ENCODE peak calls at places on chromosomes 11 and 22, in seven cellular contexts. R is heart right ventricle, C is AG09309, X is left lung, U is cardiac fibroblast, E is PC-9, L is OCI-LY7. Z is an unnamed sample.

GRCh38 chr22:31093090-31093850 is 12.2 kb downstream of the SMTN start:
- DNase-seq in E (no peak), L (no peak), X (peak; percentile 76), C (no peak), U (no peak), R (peak; percentile 81), Z (no peak)

GRCh38 chr11:83508804-83509203 is 222.6 kb upstream of the CCDC90B start:
- DNase-seq in C (no peak), X (no peak), R (no peak), E (no peak), U (no peak), L (no peak), Z (no peak)

GRCh38 chr11:83252266-83252665 is 33.9 kb downstream of the CCDC90B start:
- DNase-seq in E (no peak), U (no peak), C (no peak), R (no peak), L (no peak), X (no peak), Z (no peak)

GRCh38 chr11:64971421-64972233 is at the start of gene MAJIN:
- DNase-seq in U (peak; percentile 83), L (no peak), X (peak; percentile 94), C (no peak), E (peak; percentile 93), R (peak; percentile 95), Z (peak; percentile 92)

GRCh38 chr11:1072116-1072820 is 2.4 kb upstream of the MUC2 start:
- DNase-seq in C (no peak), X (no peak), U (peak; percentile 79), L (no peak), R (peak; percentile 18), E (peak; percentile 56), Z (peak; percentile 59)

GRCh38 chr11:47412152-47412746 is 3.9 kb downstream of the SLC39A13 start:
- DNase-seq in X (peak; percentile 93), E (peak; percentile 55), U (peak; percentile 53), R (peak; percentile 65), L (peak; percentile 71), C (no peak), Z (no peak)

GRCh38 chr11:45085657-45086501 is 60.6 kb upstream of the PRDM11 start:
- DNase-seq in X (no peak), C (no peak), L (no peak), R (no peak), E (no peak), U (no peak), Z (no peak)

GRCh38 chr11:3087821-3088800 is 30.9 kb upstream of the CARS1 start:
- DNase-seq in X (peak; percentile 65), C (no peak), R (no peak), U (no peak), E (peak; percentile 22), L (no peak), Z (peak; percentile 79)

GRCh38 chr11:121681536-121681935 is 228.8 kb upstream of the SORL1-AS1 start:
- DNase-seq in E (no peak), C (no peak), R (no peak), U (no peak), X (no peak), L (no peak), Z (no peak)

GRCh38 chr11:11163669-11164377 is 189.2 kb downstream of the CSNK2A3 start:
- DNase-seq in E (no peak), C (no peak), R (no peak), L (no peak), X (no peak), U (no peak), Z (no peak)

GRCh38 chr11:898160-898517 is 12.5 kb downstream of the CHID1 start:
- DNase-seq in U (peak; percentile 51), L (no peak), E (no peak), R (no peak), C (no peak), X (no peak), Z (no peak)

GRCh38 chr11:15826826-15827225 is 529.5 kb downstream of the SOX6 start:
- DNase-seq in C (no peak), E (peak; percentile 45), L (peak; percentile 32), X (peak; percentile 49), U (peak; percentile 61), R (peak; percentile 70), Z (no peak)

GRCh38 chr11:7032692-7033091 is 12.4 kb downstream of the NLRP14 start:
- DNase-seq in C (no peak), U (no peak), R (no peak), E (no peak), X (no peak), L (no peak), Z (no peak)

GRCh38 chr11:14380947-14381555 is 22.1 kb upstream of the RRAS2 start:
- DNase-seq in C (no peak), X (peak; percentile 91), R (peak; percentile 80), L (no peak), E (peak; percentile 38), U (peak; percentile 71), Z (peak; percentile 91)

GRCh38 chr22:45227645-45228400 is 12.9 kb downstream of the KIAA0930 start:
- DNase-seq in C (no peak), E (no peak), R (no peak), X (peak; percentile 91), U (no peak), L (no peak), Z (no peak)

GRCh38 chr11:130071211-130071712 is 1.6 kb downstream of the APLP2 start:
- DNase-seq in R (no peak), X (no peak), E (no peak), L (peak; percentile 21), C (no peak), U (peak; percentile 29), Z (no peak)

GRCh38 chr11:2527621-2528291 is 82.9 kb downstream of the KCNQ1 start:
- DNase-seq in E (no peak), U (no peak), R (peak; percentile 14), C (no peak), L (no peak), X (peak; percentile 63), Z (peak; percentile 89)

DNA sequence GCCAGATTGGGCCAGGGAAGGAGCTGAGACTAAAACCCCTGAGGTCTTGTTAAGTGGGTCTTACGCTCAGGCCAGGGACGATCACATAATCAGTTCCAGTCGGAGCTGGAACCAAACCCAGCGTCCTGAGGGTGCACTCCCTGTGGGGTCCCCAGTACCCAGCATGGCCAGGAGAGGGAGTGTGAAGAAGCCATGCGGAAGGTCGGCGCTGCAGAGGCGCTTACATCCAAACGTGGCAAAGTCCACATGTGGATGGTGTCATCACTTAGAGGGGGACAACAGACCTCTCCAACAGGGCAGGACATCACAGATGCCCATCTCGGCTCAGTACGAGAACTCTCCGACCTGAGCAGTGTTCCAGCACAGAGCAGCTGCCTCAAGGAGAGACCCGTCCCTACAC is 8.3 kb downstream of the ATP5MGL start:
- DNase-seq in R (no peak), E (no peak), C (no peak), L (no peak), X (no peak), U (no peak), Z (no peak)
- TF ChIP-seq CTCF in R (peak; percentile 25), E (peak; percentile 33), C (peak; percentile 39), L (peak; percentile 48), X (no peak), U (peak; percentile 48), Z (peak; percentile 67)

GRCh38 chr11:126578021-126578420 is 222.5 kb downstream of the ST3GAL4 start:
- DNase-seq in C (no peak), R (no peak), E (no peak), X (no peak), U (no peak), L (no peak), Z (no peak)

GRCh38 chr11:126570489-126570888 is 215.0 kb downstream of the ST3GAL4 start:
- DNase-seq in R (no peak), L (no peak), U (no peak), X (no peak), C (no peak), E (no peak), Z (no peak)

GRCh38 chr11:126575849-126576248 is 220.4 kb downstream of the ST3GAL4 start:
- DNase-seq in R (no peak), X (no peak), U (no peak), L (no peak), E (no peak), C (no peak), Z (no peak)

GRCh38 chr11:126578426-126578825 is 222.9 kb downstream of the ST3GAL4 start:
- DNase-seq in E (no peak), R (no peak), U (no peak), X (no peak), L (no peak), C (no peak), Z (no peak)

GRCh38 chr11:126573325-126574076 is 218.0 kb downstream of the ST3GAL4 start:
- DNase-seq in C (no peak), E (no peak), R (no peak), U (no peak), L (no peak), X (no peak), Z (no peak)
- TF ChIP-seq CTCF in C (peak; percentile 51), E (no peak), R (no peak), U (no peak), L (peak; percentile 67), X (no peak), Z (peak; percentile 47)

DNA sequence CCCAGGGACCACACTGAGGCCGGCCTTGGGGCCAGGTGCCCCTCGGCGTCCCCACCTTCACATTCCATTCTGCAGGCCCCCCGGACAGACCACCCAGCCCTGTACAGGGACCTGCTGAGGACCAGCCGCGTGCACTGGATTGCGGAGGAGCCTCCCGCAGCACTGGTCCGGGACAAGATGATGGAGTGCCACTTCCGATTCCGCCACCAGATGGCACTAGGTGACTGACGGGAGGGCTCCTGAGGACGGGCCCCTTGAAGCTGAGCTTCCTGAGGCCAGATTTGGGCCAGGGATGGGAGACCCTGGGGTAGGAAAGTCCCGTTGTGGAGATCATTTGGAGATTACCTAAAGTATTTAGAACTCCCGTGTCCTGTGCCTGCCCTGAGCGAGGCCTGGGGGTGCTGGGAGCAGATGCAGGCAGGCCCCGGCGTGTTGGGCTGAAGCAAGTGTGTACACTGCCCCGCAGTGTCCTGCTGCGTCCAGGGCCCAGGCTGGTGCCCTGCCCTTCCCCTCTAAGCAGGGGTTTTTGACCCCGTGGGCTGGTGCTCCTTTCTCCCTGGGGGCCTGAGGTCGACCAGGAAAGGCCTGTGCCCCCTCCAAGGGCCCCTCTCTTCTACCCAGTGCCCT is 20.0 kb downstream of the TRMU start:
- DNase-seq in E (peak; percentile 69), X (peak; percentile 79), C (no peak), R (peak; percentile 70), L (peak; percentile 65), U (peak; percentile 67), Z (no peak)
- TF ChIP-seq CTCF in E (peak; percentile 95), X (peak; percentile 52), C (peak; percentile 88), R (peak; percentile 80), L (peak; percentile 85), U (peak; percentile 75), Z (peak; percentile 93)

GRCh38 chr11:4936745-4937144 is 10.7 kb downstream of the OR51A4 start:
- DNase-seq in L (no peak), X (no peak), U (no peak), R (no peak), C (no peak), E (no peak), Z (no peak)
- TF ChIP-seq CTCF in L (no peak), X (no peak), U (no peak), R (no peak), C (no peak), E (no peak), Z (no peak)

GRCh38 chr11:70755410-70756158 is 357.3 kb downstream of the CTTN start:
- DNase-seq in C (peak; percentile 10), U (peak; percentile 74), R (peak; percentile 76), L (peak; percentile 39), X (peak; percentile 92), E (peak; percentile 84), Z (peak; percentile 82)
- TF ChIP-seq CTCF in C (peak; percentile 99), U (peak; percentile 96), R (peak; percentile 96), L (peak; percentile 79), X (peak; percentile 97), E (peak; percentile 92), Z (peak; percentile 92)

Z was measured in chondrocyte.